ENCODE peak calls at places on chromosome 14, in ten cellular contexts. A is tibial artery; K is CD4-positive, alpha-beta T cell; U is body of pancreas; D is IMR-90; V is heart right ventricle; B is fibroblast of lung; O is MM.1S; L is heart left ventricle; M is stomach. Q is an unnamed sample.

GRCh38 chr14:47935332-47935731 is 259.9 kb upstream of the MDGA2 start:
- DNase-seq in O (no peak), K (no peak), M (no peak), B (no peak), U (no peak), V (no peak), L (no peak), D (no peak), A (no peak), Q (no peak)

GRCh38 chr14:104680806-104681688 is 8.4 kb upstream of the INF2 start:
- DNase-seq in L (peak), U (peak), A (peak), M (peak), V (no peak), O (no peak), D (peak), K (no peak), B (peak), Q (no peak)

GRCh38 chr14:32473476-32473875 is 144.4 kb downstream of the AKAP6 start:
- DNase-seq in D (no peak), K (no peak), B (peak), A (peak), O (no peak), V (peak), L (no peak), U (peak), M (no peak), Q (peak)

GRCh38 chr14:76946753-76947077 is 81.8 kb downstream of the IRF2BPL start:
- DNase-seq in L (no peak), B (no peak), K (no peak), V (no peak), O (no peak), A (no peak), D (no peak), M (no peak), U (no peak), Q (no peak)

GRCh38 chr14:98120831-98121464 is 1151.0 kb downstream of the BCL11B start:
- DNase-seq in K (no peak), M (no peak), D (no peak), V (no peak), O (no peak), U (no peak), B (no peak), L (no peak), A (no peak), Q (no peak)

GRCh38 chr14:58133739-58134138 is 18.3 kb downstream of the ARMH4 start:
- DNase-seq in D (peak), K (no peak), L (no peak), V (no peak), B (peak), A (no peak), O (no peak), M (no peak), U (no peak), Q (no peak)

GRCh38 chr14:100679707-100680438 is 46.8 kb upstream of the DLK1 start:
- DNase-seq in B (peak), U (peak), D (peak), M (no peak), O (no peak), A (no peak), L (peak), V (peak), K (no peak), Q (no peak)

GRCh38 chr14:100712490-100712889 is 14.2 kb upstream of the DLK1 start:
- DNase-seq in K (no peak), M (peak), L (no peak), A (no peak), B (no peak), U (peak), O (no peak), V (no peak), D (no peak), Q (no peak)

GRCh38 chr14:104685216-104685997 is 4.0 kb upstream of the INF2 start:
- DNase-seq in M (no peak), A (no peak), U (no peak), O (no peak), B (peak), K (no peak), D (no peak), V (no peak), L (peak), Q (peak)

GRCh38 chr14:105865266-105865903 is 339.0 kb downstream of the TMEM121 start:
- DNase-seq in V (no peak), B (no peak), A (no peak), L (no peak), U (no peak), O (no peak), K (peak), M (peak), D (no peak), Q (peak)

GRCh38 chr14:101843665-101844064 is 82.2 kb downstream of the PPP2R5C start:
- DNase-seq in K (no peak), B (no peak), M (no peak), L (no peak), A (no peak), D (no peak), O (peak), U (no peak), V (no peak), Q (no peak)

GRCh38 chr14:90757452-90757851 is 58.8 kb downstream of the TTC7B start:
- DNase-seq in B (no peak), D (no peak), O (no peak), V (no peak), M (peak), A (no peak), K (no peak), L (no peak), U (no peak), Q (no peak)

GRCh38 chr14:85333313-85333712 is 196.6 kb upstream of the FLRT2 start:
- DNase-seq in L (no peak), B (peak), V (no peak), U (no peak), M (peak), O (no peak), K (no peak), A (no peak), D (peak), Q (no peak)

DNA sequence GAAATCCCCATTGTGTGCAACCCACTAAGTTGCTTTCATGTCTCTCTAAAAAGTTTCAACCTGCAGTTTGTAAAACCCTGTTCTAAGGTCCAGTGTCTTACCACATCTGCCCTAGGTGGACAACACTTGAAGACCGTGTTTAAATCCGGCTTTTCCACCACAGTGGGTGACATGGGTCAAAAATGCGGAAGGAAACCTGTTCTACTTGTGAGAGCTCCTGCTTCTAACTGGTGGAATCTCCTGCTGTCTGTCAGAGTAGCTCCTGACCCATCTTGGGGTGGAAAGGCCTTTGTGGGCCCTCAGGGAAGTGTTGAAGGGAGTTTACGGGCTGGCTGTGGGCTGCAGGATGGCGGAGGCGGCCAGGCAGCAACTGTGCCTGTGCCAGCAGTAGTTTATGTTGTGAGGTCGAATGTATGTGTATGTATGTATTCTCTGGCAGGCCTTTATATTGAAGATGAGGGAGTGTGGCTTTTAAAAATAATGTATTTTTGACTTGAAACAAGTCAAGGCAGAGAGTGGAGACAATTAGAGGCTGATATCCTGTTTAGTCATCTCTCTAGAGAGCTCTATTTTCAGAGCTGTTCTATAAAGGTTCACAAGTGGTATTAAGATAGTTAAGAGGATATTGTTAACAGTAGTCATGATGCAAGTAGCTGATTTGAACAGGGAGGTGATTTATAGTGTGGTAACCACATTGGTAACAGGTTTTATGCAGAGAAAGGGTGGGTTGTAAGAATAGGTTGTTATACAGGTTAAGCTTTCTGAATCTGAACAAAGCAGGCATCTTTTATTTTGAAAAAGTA is 67.0 kb downstream of the PRKCH start:
- DNase-seq in O (no peak), K (no peak), V (no peak), L (no peak), A (no peak), U (no peak), B (peak), M (no peak), D (no peak), Q (no peak)
- H3K27ac ChIP-seq in O (no peak), K (peak), V (peak), L (peak), A (no peak), U (no peak), B (no peak), M (peak), D (no peak), Q (no peak)

DNA sequence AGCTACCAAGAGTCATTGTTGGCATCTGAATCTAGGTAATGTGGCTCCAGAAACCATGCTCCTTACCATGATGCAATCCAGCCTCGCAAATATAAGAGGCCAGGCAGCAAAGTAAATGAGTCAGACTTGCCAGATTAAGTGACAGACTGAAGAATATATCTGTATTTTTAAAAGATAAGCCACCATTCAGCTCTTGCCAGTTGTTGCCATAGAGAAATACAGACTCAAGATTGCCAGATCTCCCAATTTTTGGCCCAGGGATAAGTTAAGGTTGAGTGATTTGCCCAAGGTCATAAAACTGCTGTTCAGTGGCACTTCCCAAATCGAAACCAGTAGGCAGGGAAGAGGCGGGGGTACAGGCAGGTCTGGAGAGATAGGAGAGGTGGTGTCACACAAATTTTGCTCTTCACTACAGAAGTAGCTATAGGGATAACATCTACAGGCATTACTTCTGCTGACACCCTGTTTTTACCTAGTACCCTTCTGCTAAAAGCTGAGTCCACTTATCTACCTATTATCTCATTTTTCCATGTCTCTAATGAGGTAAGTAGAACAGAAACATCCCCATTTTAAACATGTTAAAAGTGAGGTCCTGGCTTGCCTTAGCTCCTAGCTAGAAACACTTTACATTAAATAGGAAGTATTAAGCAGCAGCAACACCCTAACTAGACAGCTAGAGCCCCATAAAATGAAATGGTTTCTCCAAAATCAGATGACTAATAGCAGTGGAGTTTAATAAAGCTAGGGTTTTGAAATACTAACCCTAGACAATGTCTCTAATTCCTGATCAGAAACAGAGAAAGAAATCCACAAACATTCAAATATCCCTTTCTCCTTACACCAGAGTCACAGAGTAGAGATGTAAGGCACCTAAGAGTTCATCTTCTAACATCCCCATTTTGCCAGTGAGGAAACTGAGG is 19.5 kb downstream of the DCAF5 start:
- DNase-seq in D (peak), U (peak), A (no peak), K (no peak), V (no peak), M (no peak), L (no peak), B (peak), O (no peak), Q (no peak)
- H3K27ac ChIP-seq in D (no peak), U (no peak), A (no peak), K (no peak), V (peak), M (peak), L (no peak), B (no peak), O (no peak), Q (no peak)

GRCh38 chr14:68239988-68240387 is 420.4 kb downstream of the RAD51B start:
- DNase-seq in K (no peak), B (peak), U (no peak), A (no peak), V (no peak), L (no peak), O (no peak), M (no peak), D (no peak), Q (no peak)
- H3K27ac ChIP-seq in K (no peak), B (no peak), U (peak), A (no peak), V (peak), L (peak), O (no peak), M (peak), D (no peak), Q (no peak)

DNA sequence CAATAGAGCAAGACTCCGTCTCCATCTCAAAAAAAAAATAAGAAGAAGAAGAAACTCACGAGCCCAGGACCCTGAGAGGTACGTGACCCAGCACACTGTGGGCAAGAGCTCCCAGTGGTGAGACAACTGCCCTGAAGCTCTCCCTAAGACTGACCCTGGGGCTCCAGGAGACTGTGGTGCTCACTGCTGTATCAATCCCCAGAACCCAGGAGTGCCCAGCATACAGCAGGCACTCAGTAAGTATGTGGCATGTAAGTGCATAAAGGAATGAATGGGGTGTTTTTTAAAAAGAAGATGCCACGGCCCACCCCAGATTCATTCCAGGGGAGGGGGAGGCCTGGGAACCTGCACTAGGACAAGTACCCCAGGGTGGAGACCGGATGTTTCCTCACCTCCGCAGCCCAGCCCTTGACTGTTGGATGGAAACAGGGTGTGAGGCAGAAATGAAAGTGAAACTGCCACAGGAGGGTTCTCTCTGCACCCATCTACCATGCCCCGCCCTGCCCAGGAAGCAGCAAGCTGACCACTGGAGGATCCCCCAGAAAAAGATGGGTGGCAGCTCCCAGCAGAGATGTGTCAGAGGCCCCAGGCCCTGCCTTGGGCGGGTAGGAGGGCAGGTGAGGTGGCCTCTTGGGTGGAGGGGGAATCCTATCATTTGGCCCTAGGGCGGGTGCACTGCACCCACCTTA is 12.2 kb downstream of the ITPK1 start:
- DNase-seq in M (peak), U (no peak), O (peak), L (no peak), V (no peak), D (no peak), A (no peak), B (no peak), K (peak), Q (no peak)
- H3K27ac ChIP-seq in M (peak), U (no peak), O (peak), L (no peak), V (peak), D (no peak), A (no peak), B (no peak), K (peak), Q (no peak)

DNA sequence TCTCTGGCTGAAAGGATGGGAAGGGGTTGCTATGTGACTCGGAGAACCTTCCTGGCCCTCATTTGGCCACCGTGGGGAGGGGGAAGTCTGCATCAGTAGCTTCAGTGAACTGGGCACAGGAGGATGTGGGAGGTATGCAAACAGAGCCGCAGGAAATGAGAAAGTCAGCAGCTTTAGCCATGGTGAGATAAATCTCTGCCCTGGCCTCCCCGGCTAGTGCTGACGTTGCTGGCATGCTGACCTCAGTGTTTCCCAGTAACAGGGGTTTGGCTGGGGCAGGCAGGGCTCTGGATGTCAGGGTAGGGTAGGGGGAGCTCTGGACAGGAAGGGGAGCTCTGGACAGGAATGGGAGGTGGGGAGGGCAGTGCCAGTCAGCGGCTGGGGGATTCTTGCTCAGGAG is 2.3 kb upstream of the CEBPE start:
- DNase-seq in O (peak), L (no peak), A (no peak), M (peak), U (peak), V (peak), B (peak), K (no peak), D (peak), Q (peak)
- H3K27ac ChIP-seq in O (peak), L (no peak), A (peak), M (peak), U (no peak), V (peak), B (peak), K (no peak), D (no peak), Q (no peak)

DNA sequence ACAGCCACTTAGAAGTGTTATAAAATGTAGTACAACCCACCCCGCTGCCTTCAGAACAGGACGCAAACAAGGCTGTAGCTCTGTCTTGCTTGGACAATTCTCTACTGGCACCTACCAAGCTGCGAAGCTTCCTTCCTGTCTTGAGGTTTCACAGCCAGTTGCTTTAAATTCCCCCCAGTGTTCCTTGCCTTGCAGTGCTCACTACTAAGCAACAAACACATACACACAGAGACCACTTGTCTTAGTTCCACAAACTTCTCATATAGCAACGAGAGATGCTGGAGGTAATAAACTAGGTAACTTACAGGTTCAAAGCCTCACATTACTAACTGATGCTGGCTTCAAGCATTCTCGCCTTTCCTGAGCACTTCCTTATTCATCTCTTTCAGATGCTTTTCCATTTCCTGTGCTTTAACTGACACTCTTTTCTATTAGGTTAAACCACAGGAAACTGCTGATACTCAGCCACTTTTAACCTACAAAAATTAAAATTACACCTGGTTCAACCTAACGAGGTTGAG is 91.5 kb upstream of the PTGDR start:
- DNase-seq in B (no peak), D (no peak), M (no peak), L (no peak), V (no peak), A (no peak), U (no peak), O (peak), K (no peak), Q (no peak)
- H3K27ac ChIP-seq in B (no peak), D (no peak), M (no peak), L (no peak), V (peak), A (no peak), U (no peak), O (peak), K (no peak), Q (no peak)

GRCh38 chr14:20680363-20680762 is 4.0 kb upstream of the RNASE4 start:
- DNase-seq in L (no peak), K (no peak), V (no peak), A (no peak), D (no peak), B (no peak), M (no peak), U (no peak), O (peak), Q (peak)
- H3K27ac ChIP-seq in L (peak), K (no peak), V (peak), A (peak), D (no peak), B (no peak), M (peak), U (peak), O (peak), Q (no peak)

GRCh38 chr14:33986804-33987203 is 35.9 kb upstream of the EGLN3 start:
- DNase-seq in B (peak), O (no peak), K (no peak), U (no peak), V (no peak), D (peak), L (no peak), A (no peak), M (no peak), Q (no peak)
- H3K27ac ChIP-seq in B (no peak), O (no peak), K (no peak), U (no peak), V (no peak), D (no peak), L (no peak), A (peak), M (no peak), Q (no peak)

GRCh38 chr14:53946404-53947400 is 9.9 kb downstream of the BMP4 start:
- DNase-seq in M (no peak), V (no peak), L (no peak), B (no peak), U (peak), D (no peak), K (no peak), O (no peak), A (no peak), Q (peak)

GRCh38 chr14:53947452-53948180 is 9.0 kb downstream of the BMP4 start:
- DNase-seq in D (peak), B (peak), O (no peak), A (no peak), M (no peak), L (no peak), K (no peak), V (no peak), U (no peak), Q (no peak)

GRCh38 chr14:53943751-53944083 is 12.9 kb downstream of the BMP4 start:
- DNase-seq in M (no peak), K (no peak), B (no peak), A (no peak), V (no peak), U (no peak), L (no peak), D (no peak), O (no peak), Q (no peak)

GRCh38 chr14:53946071-53946403 is 10.6 kb downstream of the BMP4 start:
- DNase-seq in O (no peak), M (no peak), D (no peak), L (no peak), U (peak), B (no peak), V (no peak), K (no peak), A (no peak), Q (no peak)

GRCh38 chr14:53942970-53943750 is 13.5 kb downstream of the BMP4 start:
- DNase-seq in L (no peak), U (no peak), B (no peak), V (no peak), O (no peak), M (no peak), A (no peak), D (no peak), K (no peak), Q (peak)
- H3K27ac ChIP-seq in L (no peak), U (no peak), B (no peak), V (no peak), O (no peak), M (no peak), A (no peak), D (no peak), K (no peak), Q (peak)

Q was measured in endodermal cell.